ENCODE peak calls at places on chromosomes 1 and 21, in six cellular contexts. G is gastrocnemius medialis, X is transverse colon, F is tibial nerve, T is GM12891, Y is uterus. H is an unnamed sample.

GRCh38 chr1:38727629-38728175 is 131.9 kb downstream of the RRAGC start:
- DNase-seq in G (no peak), X (no peak), F (no peak), T (no peak), Y (no peak), H (no peak)

GRCh38 chr1:12595839-12596821 is 21.9 kb downstream of the DHRS3 start:
- DNase-seq in G (peak), X (peak), F (peak), T (no peak), Y (peak), H (peak)

GRCh38 chr21:37244506-37245083 is 22.5 kb downstream of the VPS26C start:
- DNase-seq in G (no peak), X (no peak), F (no peak), T (no peak), Y (no peak), H (no peak)

GRCh38 chr1:24020032-24020431 is 39.9 kb upstream of the SRSF10 start:
- DNase-seq in G (no peak), X (no peak), F (peak), T (no peak), Y (peak), H (no peak)

GRCh38 chr1:37731312-37732019 is 33.5 kb downstream of the EPHA10 start:
- DNase-seq in G (no peak), X (no peak), F (no peak), T (no peak), Y (no peak), H (no peak)

GRCh38 chr1:53075761-53076163 is 13.7 kb downstream of the PODN start:
- DNase-seq in G (no peak), X (peak), F (no peak), T (no peak), Y (no peak), H (no peak)

GRCh38 chr1:30307182-30307581 is 416.2 kb downstream of the MATN1 start:
- DNase-seq in G (no peak), X (no peak), F (no peak), T (no peak), Y (no peak), H (no peak)

GRCh38 chr1:206890690-206891089 is 6.6 kb upstream of the IL24 start:
- DNase-seq in G (no peak), X (peak), F (no peak), T (no peak), Y (no peak), H (no peak)

GRCh38 chr1:119742193-119742592 is 26.5 kb downstream of the HMGCS2 start:
- DNase-seq in G (no peak), X (no peak), F (no peak), T (no peak), Y (no peak), H (no peak)

GRCh38 chr1:47477595-47478080 is 39.8 kb downstream of the FOXD2 start:
- DNase-seq in G (no peak), X (peak), F (no peak), T (no peak), Y (no peak), H (no peak)

GRCh38 chr1:20366076-20366765 is 75.5 kb downstream of the VWA5B1 start:
- DNase-seq in G (no peak), X (peak), F (no peak), T (no peak), Y (no peak), H (no peak)

GRCh38 chr1:233988963-233989696 is 84.7 kb downstream of the SLC35F3 start:
- DNase-seq in G (no peak), X (no peak), F (no peak), T (no peak), Y (no peak), H (no peak)

GRCh38 chr1:19032413-19032695 is 75.9 kb upstream of the IFFO2 start:
- DNase-seq in G (no peak), X (no peak), F (no peak), T (no peak), Y (no peak), H (no peak)

GRCh38 chr1:4010811-4011605 is 110.9 kb upstream of the C1orf174 start:
- DNase-seq in G (no peak), X (no peak), F (no peak), T (no peak), Y (no peak), H (no peak)

GRCh38 chr1:88802950-88803349 is 88.4 kb downstream of the GTF2B start:
- DNase-seq in G (no peak), X (no peak), F (no peak), T (no peak), Y (no peak), H (no peak)

GRCh38 chr1:230682882-230683610 is 30.9 kb downstream of the AGT start:
- DNase-seq in G (no peak), X (no peak), F (no peak), T (no peak), Y (no peak), H (no peak)

GRCh38 chr21:41529769-41530168 is 21.8 kb upstream of the TMPRSS2 start:
- DNase-seq in G (no peak), X (no peak), F (no peak), T (no peak), Y (no peak), H (no peak)

GRCh38 chr1:210635108-210635507 is 306.4 kb downstream of the HHAT start:
- DNase-seq in G (no peak), X (no peak), F (no peak), T (no peak), Y (no peak), H (no peak)

GRCh38 chr1:156894711-156895407 is 1.3 kb downstream of the PEAR1 start:
- DNase-seq in G (no peak), X (no peak), F (peak), T (no peak), Y (peak), H (no peak)
- TF ChIP-seq POLR2A in G (no peak), X (no peak), F (peak), T (no peak), Y (peak), H (no peak)

GRCh38 chr1:85048296-85049064 is at the start of gene MCOLN3:
- DNase-seq in G (no peak), X (peak), F (no peak), T (peak), Y (peak), H (peak)
- TF ChIP-seq POLR2A in G (no peak), X (no peak), F (no peak), T (no peak), Y (no peak), H (no peak)

GRCh38 chr1:32652244-32652962 is 1.4 kb downstream of the RBBP4 start:
- DNase-seq in G (no peak), X (no peak), F (no peak), T (no peak), Y (no peak), H (no peak)

GRCh38 chr1:32647308-32648134 is 2.8 kb downstream of the ZBTB8OS start:
- DNase-seq in G (no peak), X (no peak), F (no peak), T (no peak), Y (no peak), H (no peak)

GRCh38 chr1:32650157-32650751 is at the start of gene ZBTB8OS:
- DNase-seq in G (peak), X (peak), F (peak), T (peak), Y (peak), H (peak)

GRCh38 chr1:32650752-32651460 is at the start of gene RBBP4:
- DNase-seq in G (peak), X (peak), F (peak), T (peak), Y (peak), H (peak)

GRCh38 chr1:32651461-32652073 is 559 bp downstream of the RBBP4 start:
- DNase-seq in G (peak), X (no peak), F (no peak), T (no peak), Y (no peak), H (peak)
- TF ChIP-seq POLR2A in G (no peak), X (no peak), F (no peak), T (no peak), Y (no peak), H (no peak)

DNA sequence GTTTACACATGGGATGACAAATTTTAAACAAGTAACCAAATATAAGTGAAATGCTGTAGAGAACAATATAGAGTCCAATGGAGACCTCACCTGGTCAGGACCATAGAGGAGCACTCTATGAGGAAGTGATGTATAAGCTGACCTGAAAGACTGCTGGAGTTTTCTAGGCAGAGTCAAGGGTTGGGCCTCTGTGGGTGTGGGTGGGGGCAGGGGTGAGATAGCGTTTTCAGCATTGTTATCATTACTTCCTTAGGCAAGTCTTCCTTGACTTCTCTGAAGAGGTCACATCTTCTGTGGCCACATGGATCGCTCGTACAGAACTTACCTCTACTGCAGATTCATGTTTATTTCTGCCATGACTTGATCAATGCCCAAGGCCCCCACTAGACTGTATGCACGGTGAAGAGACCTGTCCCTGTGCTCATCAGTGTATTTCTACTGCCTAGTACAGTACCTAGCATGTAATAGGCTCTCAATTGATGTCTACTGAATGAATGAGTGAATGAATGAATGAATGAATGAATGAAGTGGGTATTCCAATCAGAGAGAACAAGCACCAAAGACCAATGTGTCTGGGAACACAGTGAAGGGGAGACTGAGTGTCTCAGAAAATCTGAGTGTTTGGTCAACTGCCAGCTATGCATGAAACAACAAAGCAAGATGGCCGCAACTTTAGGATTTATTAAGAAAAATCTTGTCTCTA is 116.5 kb downstream of the RNF220 start:
- DNase-seq in G (no peak), X (no peak), F (no peak), T (no peak), Y (no peak), H (no peak)
- TF ChIP-seq POLR2A in G (no peak), X (no peak), F (no peak), T (no peak), Y (no peak), H (no peak)

GRCh38 chr1:6635161-6635909 is 10.7 kb downstream of the THAP3 start:
- DNase-seq in G (no peak), X (no peak), F (no peak), T (no peak), Y (no peak), H (no peak)

GRCh38 chr1:6637770-6638169 is 13.1 kb downstream of the THAP3 start:
- DNase-seq in G (no peak), X (no peak), F (no peak), T (no peak), Y (no peak), H (no peak)

GRCh38 chr1:6635910-6636760 is 11.5 kb downstream of the THAP3 start:
- DNase-seq in G (no peak), X (no peak), F (no peak), T (no peak), Y (no peak), H (no peak)

GRCh38 chr1:6632588-6633514 is 8.2 kb downstream of the THAP3 start:
- DNase-seq in G (no peak), X (no peak), F (no peak), T (no peak), Y (no peak), H (no peak)

GRCh38 chr1:6634278-6635052 is 9.8 kb downstream of the THAP3 start:
- DNase-seq in G (peak), X (peak), F (peak), T (peak), Y (peak), H (no peak)
- TF ChIP-seq POLR2A in G (no peak), X (no peak), F (no peak), T (no peak), Y (no peak), H (no peak)

DNA sequence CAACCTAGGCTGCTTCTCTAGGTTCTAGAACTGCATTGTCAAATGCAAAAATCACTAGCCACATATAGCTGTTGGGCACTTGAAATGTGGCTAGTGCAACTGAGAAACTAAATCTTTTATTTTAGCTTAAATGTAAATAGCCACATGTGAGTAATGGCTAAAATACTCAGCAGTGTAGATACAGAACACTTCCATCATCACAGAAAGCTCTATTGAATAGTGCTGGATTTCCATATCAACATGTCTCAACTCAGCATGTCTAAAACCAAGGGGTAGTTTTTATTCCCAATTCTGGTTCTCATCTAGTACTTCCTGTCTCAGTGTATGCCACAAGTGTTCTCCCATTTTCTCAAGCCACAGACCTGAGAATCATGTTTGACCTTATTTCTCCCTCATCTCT is 7.5 kb upstream of the TP53BP2 start:
- DNase-seq in G (no peak), X (no peak), F (no peak), T (no peak), Y (no peak), H (no peak)
- TF ChIP-seq POLR2A in G (no peak), X (no peak), F (no peak), T (no peak), Y (no peak), H (no peak)

GRCh38 chr1:154971341-154971998 is 923 bp upstream of the SHC1 start:
- DNase-seq in G (peak), X (peak), F (peak), T (no peak), Y (peak), H (no peak)
- TF ChIP-seq POLR2A in G (no peak), X (no peak), F (no peak), T (no peak), Y (no peak), H (no peak)

GRCh38 chr1:243461700-243462099 is 205.9 kb downstream of the SDCCAG8 start:
- DNase-seq in G (no peak), X (no peak), F (no peak), T (no peak), Y (no peak), H (no peak)

GRCh38 chr1:243454328-243454997 is 198.6 kb downstream of the SDCCAG8 start:
- DNase-seq in G (no peak), X (no peak), F (no peak), T (no peak), Y (no peak), H (no peak)

GRCh38 chr1:243462929-243463697 is 207.3 kb downstream of the SDCCAG8 start:
- DNase-seq in G (no peak), X (no peak), F (no peak), T (no peak), Y (no peak), H (no peak)

GRCh38 chr1:243455760-243456651 is 200.2 kb downstream of the SDCCAG8 start:
- DNase-seq in G (no peak), X (no peak), F (no peak), T (no peak), Y (no peak), H (no peak)

DNA sequence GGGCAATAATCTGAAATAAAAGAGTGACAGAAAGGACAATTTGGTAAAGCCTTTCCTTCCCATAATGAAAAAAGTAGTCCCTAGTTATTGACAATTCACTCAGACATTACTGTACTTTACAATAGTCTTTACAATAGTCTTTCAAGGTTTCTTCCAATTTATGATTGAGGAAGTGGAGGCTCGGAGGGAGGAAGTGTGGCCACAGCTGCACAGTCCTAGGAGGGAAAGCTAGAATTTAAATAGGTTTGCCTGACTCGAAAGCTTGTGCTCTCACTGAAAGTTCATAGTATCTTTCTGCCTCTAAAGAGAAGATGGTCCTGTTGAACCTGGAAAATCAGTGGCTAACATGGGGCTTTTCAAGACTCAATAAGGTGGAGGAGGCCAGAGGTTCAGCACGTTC is 203.2 kb downstream of the SDCCAG8 start:
- DNase-seq in G (no peak), X (no peak), F (no peak), T (no peak), Y (no peak), H (no peak)
- TF ChIP-seq POLR2A in G (no peak), X (no peak), F (no peak), T (no peak), Y (no peak), H (no peak)